ENCODE peak calls at places on chromosome 5, in eight cellular contexts. I is osteocyte; S is body of pancreas; U is cardiac fibroblast; H is activated CD8-positive, alpha-beta T cell treated with anti-CD3 and anti-CD28 coated beads for 36 hours; F is activated B cell treated with CpG ODN at 0.5 μM for 24 hours; T is IMR-90; E is Calu3. Y is an unnamed sample.

GRCh38 chr5:39422886-39423285 is 1.9 kb downstream of the DAB2 start:
- DNase-seq in I (no peak), S (no peak), U (no peak), H (no peak), F (no peak), T (no peak), E (no peak), Y (no peak)

GRCh38 chr5:52134013-52134650 is 653.6 kb upstream of the ITGA1 start:
- DNase-seq in I (no peak), S (no peak), U (no peak), H (no peak), F (no peak), T (no peak), E (no peak), Y (no peak)

GRCh38 chr5:141412853-141413539 is at the start of gene PCDHGA10:
- DNase-seq in I (no peak), S (peak), U (peak), H (peak), F (no peak), T (peak), E (no peak), Y (no peak)

GRCh38 chr5:68285075-68285827 is 69.7 kb downstream of the PIK3R1 start:
- DNase-seq in I (no peak), S (no peak), U (no peak), H (no peak), F (no peak), T (no peak), E (no peak), Y (no peak)

GRCh38 chr5:149007174-149007573 is 55.7 kb downstream of the SH3TC2 start:
- DNase-seq in I (no peak), S (no peak), U (peak), H (no peak), F (no peak), T (peak), E (no peak), Y (no peak)

GRCh38 chr5:126988021-126988569 is 42.3 kb downstream of the MARCHF3 start:
- DNase-seq in I (no peak), S (no peak), U (no peak), H (peak), F (no peak), T (no peak), E (no peak), Y (no peak)

GRCh38 chr5:32713396-32714381 is 2.6 kb downstream of the NPR3 start:
- DNase-seq in I (peak), S (peak), U (peak), H (peak), F (no peak), T (peak), E (peak), Y (no peak)

GRCh38 chr5:31478901-31479300 is 53.0 kb downstream of the DROSHA start:
- DNase-seq in I (no peak), S (no peak), U (peak), H (no peak), F (no peak), T (no peak), E (no peak), Y (no peak)

GRCh38 chr5:17374973-17375844 is 122.8 kb upstream of the TAF11L2 start:
- DNase-seq in I (no peak), S (peak), U (peak), H (no peak), F (no peak), T (peak), E (peak), Y (no peak)
- TF ChIP-seq CTCF in I (no peak), S (no peak), U (no peak), H (no peak), F (no peak), T (no peak), E (no peak), Y (no peak)

GRCh38 chr5:23996525-23996924 is 489.1 kb downstream of the PRDM9 start:
- DNase-seq in I (no peak), S (no peak), U (no peak), H (no peak), F (no peak), T (no peak), E (no peak), Y (no peak)

GRCh38 chr5:23991406-23991805 is 484.0 kb downstream of the PRDM9 start:
- DNase-seq in I (no peak), S (no peak), U (no peak), H (no peak), F (no peak), T (no peak), E (no peak), Y (no peak)

GRCh38 chr5:23994581-23995370 is 487.4 kb downstream of the PRDM9 start:
- DNase-seq in I (no peak), S (no peak), U (no peak), H (no peak), F (no peak), T (no peak), E (no peak), Y (no peak)
- TF ChIP-seq CTCF in I (no peak), S (peak), U (no peak), H (no peak), F (no peak), T (no peak), E (no peak), Y (no peak)

DNA sequence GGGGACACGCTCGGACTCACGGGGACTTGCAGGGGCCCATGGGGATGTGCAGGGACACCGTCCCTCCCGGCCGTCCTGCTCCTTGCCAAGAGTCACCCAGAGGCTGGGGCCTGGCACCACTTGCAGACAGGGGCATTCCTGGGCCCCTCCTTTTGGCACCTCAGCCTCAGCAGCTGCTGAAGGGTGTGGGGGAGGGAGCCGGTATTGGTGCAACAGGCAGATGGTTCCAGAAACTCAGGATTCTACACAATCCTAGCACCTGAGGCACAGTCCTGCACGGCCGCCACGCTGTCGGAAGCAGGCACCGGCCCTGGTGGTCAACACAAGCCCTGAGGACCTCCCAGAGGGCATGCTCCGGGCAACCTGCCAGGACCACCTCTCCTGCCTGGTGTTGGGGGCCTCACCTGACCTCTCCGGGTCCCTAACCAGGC is 19.3 kb upstream of the SLC12A7 start:
- DNase-seq in I (no peak), S (peak), U (no peak), H (no peak), F (no peak), T (no peak), E (no peak), Y (no peak)
- TF ChIP-seq CTCF in I (no peak), S (no peak), U (no peak), H (no peak), F (no peak), T (no peak), E (no peak), Y (no peak)

DNA sequence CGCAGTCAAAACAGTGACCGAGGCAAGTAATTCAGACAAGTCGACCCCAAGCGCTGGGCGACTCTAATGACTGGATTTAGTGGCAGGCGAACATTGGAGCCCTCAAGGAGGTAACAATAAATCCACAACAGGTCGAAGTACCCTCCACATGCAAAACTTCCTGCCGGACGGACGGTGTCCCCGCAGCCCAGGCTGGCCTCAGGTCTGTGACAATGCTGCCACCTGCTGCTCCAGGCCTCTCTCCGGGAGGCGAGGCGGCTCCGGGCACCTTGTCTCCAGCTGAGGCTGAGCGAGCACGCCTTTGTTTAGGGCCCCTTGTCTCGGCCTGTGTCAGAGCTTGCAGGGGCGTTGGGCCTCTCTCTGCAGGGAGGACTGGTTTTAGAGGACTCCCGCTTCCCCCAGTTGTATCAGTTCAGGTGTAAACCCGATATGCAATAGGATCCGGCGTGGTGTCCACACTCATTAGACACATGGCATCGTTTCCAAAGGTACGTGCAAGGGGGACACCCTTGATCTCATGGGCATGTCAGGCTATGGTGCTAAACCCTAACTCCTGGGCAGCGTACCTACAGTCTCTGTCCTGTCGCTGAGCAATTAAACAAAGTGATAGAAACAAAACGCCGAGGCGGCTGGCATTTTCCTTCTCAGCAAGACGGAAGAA is 628.0 kb upstream of the ADAMTS16 start:
- DNase-seq in I (no peak), S (peak), U (peak), H (no peak), F (no peak), T (no peak), E (no peak), Y (no peak)
- TF ChIP-seq CTCF in I (no peak), S (peak), U (peak), H (no peak), F (no peak), T (no peak), E (no peak), Y (no peak)